ENCODE peak calls at places on chromosomes 16 and 17, in seven cellular contexts. One of them, this sample, is unnamed.

GRCh38 chr16:6967796-6968195 is 364.8 kb upstream of the RBFOX1 start:
- DNase-seq in fibroblast of pulmonary artery: no peak
- DNase-seq in activated CD4-positive, alpha-beta T cell treated with anti-CD3 and anti-CD28 coated beads for 24 hours: no peak
- DNase-seq in NCI-H1694 treated with DMSO at 0.1 percent for 48 hours: no peak
- DNase-seq in stimulated activated CD8-positive, alpha-beta memory T cell treated with anti-CD3 and anti-CD28 coated beads, Interleukin-7, amount 100 ng/mL, for 24 hours: no peak
- DNase-seq in activated T-cell treated with anti-CD3 and anti-CD28 coated beads for 24 hours: no peak
- DNase-seq in effector memory CD8-positive, alpha-beta T cell: no peak
- DNase-seq in this sample: no peak

GRCh38 chr17:75661531-75661930 is 5.4 kb downstream of the RECQL5 start:
- DNase-seq in stimulated activated CD8-positive, alpha-beta memory T cell treated with anti-CD3 and anti-CD28 coated beads, Interleukin-7, amount 100 ng/mL, for 24 hours: no peak
- DNase-seq in activated CD4-positive, alpha-beta T cell treated with anti-CD3 and anti-CD28 coated beads for 24 hours: no peak
- DNase-seq in fibroblast of pulmonary artery: no peak
- DNase-seq in NCI-H1694 treated with DMSO at 0.1 percent for 48 hours: no peak
- DNase-seq in activated T-cell treated with anti-CD3 and anti-CD28 coated beads for 24 hours: no peak
- DNase-seq in effector memory CD8-positive, alpha-beta T cell: no peak
- DNase-seq in this sample: no peak

GRCh38 chr16:84482951-84483881 is 21.2 kb downstream of the MEAK7 start:
- DNase-seq in activated T-cell treated with anti-CD3 and anti-CD28 coated beads for 24 hours: no peak
- DNase-seq in NCI-H1694 treated with DMSO at 0.1 percent for 48 hours: no peak
- DNase-seq in effector memory CD8-positive, alpha-beta T cell: no peak
- DNase-seq in stimulated activated CD8-positive, alpha-beta memory T cell treated with anti-CD3 and anti-CD28 coated beads, Interleukin-7, amount 100 ng/mL, for 24 hours: no peak
- DNase-seq in fibroblast of pulmonary artery: no peak
- DNase-seq in activated CD4-positive, alpha-beta T cell treated with anti-CD3 and anti-CD28 coated beads for 24 hours: no peak
- DNase-seq in this sample: no peak

GRCh38 chr17:7404737-7405412 is 978 bp upstream of the TMEM256 start:
- DNase-seq in activated CD4-positive, alpha-beta T cell treated with anti-CD3 and anti-CD28 coated beads for 24 hours: peak; percentile 46
- DNase-seq in NCI-H1694 treated with DMSO at 0.1 percent for 48 hours: no peak
- DNase-seq in stimulated activated CD8-positive, alpha-beta memory T cell treated with anti-CD3 and anti-CD28 coated beads, Interleukin-7, amount 100 ng/mL, for 24 hours: no peak
- DNase-seq in fibroblast of pulmonary artery: peak; percentile 20
- DNase-seq in effector memory CD8-positive, alpha-beta T cell: no peak
- DNase-seq in activated T-cell treated with anti-CD3 and anti-CD28 coated beads for 24 hours: no peak
- DNase-seq in this sample: no peak

GRCh38 chr17:38663125-38663751 is 11.5 kb downstream of the EPOP start:
- DNase-seq in NCI-H1694 treated with DMSO at 0.1 percent for 48 hours: peak; percentile 84
- DNase-seq in activated CD4-positive, alpha-beta T cell treated with anti-CD3 and anti-CD28 coated beads for 24 hours: no peak
- DNase-seq in effector memory CD8-positive, alpha-beta T cell: no peak
- DNase-seq in stimulated activated CD8-positive, alpha-beta memory T cell treated with anti-CD3 and anti-CD28 coated beads, Interleukin-7, amount 100 ng/mL, for 24 hours: no peak
- DNase-seq in fibroblast of pulmonary artery: peak; percentile 50
- DNase-seq in activated T-cell treated with anti-CD3 and anti-CD28 coated beads for 24 hours: peak; percentile 35
- DNase-seq in this sample: peak; percentile 63

GRCh38 chr16:81493755-81494433 is 49.3 kb downstream of the CMIP start:
- DNase-seq in NCI-H1694 treated with DMSO at 0.1 percent for 48 hours: no peak
- DNase-seq in fibroblast of pulmonary artery: peak; percentile 50
- DNase-seq in effector memory CD8-positive, alpha-beta T cell: no peak
- DNase-seq in activated T-cell treated with anti-CD3 and anti-CD28 coated beads for 24 hours: peak; percentile 23
- DNase-seq in stimulated activated CD8-positive, alpha-beta memory T cell treated with anti-CD3 and anti-CD28 coated beads, Interleukin-7, amount 100 ng/mL, for 24 hours: no peak
- DNase-seq in activated CD4-positive, alpha-beta T cell treated with anti-CD3 and anti-CD28 coated beads for 24 hours: peak; percentile 14
- DNase-seq in this sample: no peak

GRCh38 chr16:87190288-87191240 is 126.6 kb downstream of the C16orf95 start:
- DNase-seq in NCI-H1694 treated with DMSO at 0.1 percent for 48 hours: no peak
- DNase-seq in activated CD4-positive, alpha-beta T cell treated with anti-CD3 and anti-CD28 coated beads for 24 hours: no peak
- DNase-seq in stimulated activated CD8-positive, alpha-beta memory T cell treated with anti-CD3 and anti-CD28 coated beads, Interleukin-7, amount 100 ng/mL, for 24 hours: no peak
- DNase-seq in effector memory CD8-positive, alpha-beta T cell: no peak
- DNase-seq in fibroblast of pulmonary artery: no peak
- DNase-seq in activated T-cell treated with anti-CD3 and anti-CD28 coated beads for 24 hours: no peak
- DNase-seq in this sample: no peak

GRCh38 chr16:48165961-48166578 is 10.3 kb upstream of the ABCC12 start:
- DNase-seq in activated CD4-positive, alpha-beta T cell treated with anti-CD3 and anti-CD28 coated beads for 24 hours: no peak
- DNase-seq in stimulated activated CD8-positive, alpha-beta memory T cell treated with anti-CD3 and anti-CD28 coated beads, Interleukin-7, amount 100 ng/mL, for 24 hours: no peak
- DNase-seq in NCI-H1694 treated with DMSO at 0.1 percent for 48 hours: peak; percentile 35
- DNase-seq in fibroblast of pulmonary artery: no peak
- DNase-seq in activated T-cell treated with anti-CD3 and anti-CD28 coated beads for 24 hours: no peak
- DNase-seq in effector memory CD8-positive, alpha-beta T cell: no peak
- DNase-seq in this sample: no peak

GRCh38 chr16:67208525-67208896 is 9.6 kb downstream of the ELMO3 start:
- DNase-seq in activated T-cell treated with anti-CD3 and anti-CD28 coated beads for 24 hours: no peak
- DNase-seq in activated CD4-positive, alpha-beta T cell treated with anti-CD3 and anti-CD28 coated beads for 24 hours: no peak
- DNase-seq in effector memory CD8-positive, alpha-beta T cell: no peak
- DNase-seq in stimulated activated CD8-positive, alpha-beta memory T cell treated with anti-CD3 and anti-CD28 coated beads, Interleukin-7, amount 100 ng/mL, for 24 hours: no peak
- DNase-seq in fibroblast of pulmonary artery: no peak
- DNase-seq in NCI-H1694 treated with DMSO at 0.1 percent for 48 hours: no peak
- DNase-seq in this sample: no peak

GRCh38 chr16:71645450-71645849 is 19.5 kb downstream of the MARVELD3 start:
- DNase-seq in stimulated activated CD8-positive, alpha-beta memory T cell treated with anti-CD3 and anti-CD28 coated beads, Interleukin-7, amount 100 ng/mL, for 24 hours: no peak
- DNase-seq in NCI-H1694 treated with DMSO at 0.1 percent for 48 hours: peak; percentile 12
- DNase-seq in activated CD4-positive, alpha-beta T cell treated with anti-CD3 and anti-CD28 coated beads for 24 hours: no peak
- DNase-seq in effector memory CD8-positive, alpha-beta T cell: no peak
- DNase-seq in activated T-cell treated with anti-CD3 and anti-CD28 coated beads for 24 hours: no peak
- DNase-seq in fibroblast of pulmonary artery: peak; percentile 40
- DNase-seq in this sample: no peak

GRCh38 chr17:4357030-4357635 is 9.3 kb downstream of the UBE2G1 start:
- DNase-seq in effector memory CD8-positive, alpha-beta T cell: no peak
- DNase-seq in activated CD4-positive, alpha-beta T cell treated with anti-CD3 and anti-CD28 coated beads for 24 hours: no peak
- DNase-seq in fibroblast of pulmonary artery: no peak
- DNase-seq in stimulated activated CD8-positive, alpha-beta memory T cell treated with anti-CD3 and anti-CD28 coated beads, Interleukin-7, amount 100 ng/mL, for 24 hours: no peak
- DNase-seq in NCI-H1694 treated with DMSO at 0.1 percent for 48 hours: no peak
- DNase-seq in activated T-cell treated with anti-CD3 and anti-CD28 coated beads for 24 hours: no peak
- DNase-seq in this sample: no peak

GRCh38 chr17:82349287-82349701 is 9.8 kb upstream of the TEX19 start:
- DNase-seq in effector memory CD8-positive, alpha-beta T cell: no peak
- DNase-seq in activated T-cell treated with anti-CD3 and anti-CD28 coated beads for 24 hours: no peak
- DNase-seq in activated CD4-positive, alpha-beta T cell treated with anti-CD3 and anti-CD28 coated beads for 24 hours: no peak
- DNase-seq in NCI-H1694 treated with DMSO at 0.1 percent for 48 hours: no peak
- DNase-seq in fibroblast of pulmonary artery: peak; percentile 23
- DNase-seq in stimulated activated CD8-positive, alpha-beta memory T cell treated with anti-CD3 and anti-CD28 coated beads, Interleukin-7, amount 100 ng/mL, for 24 hours: no peak
- DNase-seq in this sample: no peak

GRCh38 chr17:50584116-50584515 is 23.6 kb downstream of the CACNA1G start:
- DNase-seq in stimulated activated CD8-positive, alpha-beta memory T cell treated with anti-CD3 and anti-CD28 coated beads, Interleukin-7, amount 100 ng/mL, for 24 hours: no peak
- DNase-seq in NCI-H1694 treated with DMSO at 0.1 percent for 48 hours: no peak
- DNase-seq in activated CD4-positive, alpha-beta T cell treated with anti-CD3 and anti-CD28 coated beads for 24 hours: no peak
- DNase-seq in activated T-cell treated with anti-CD3 and anti-CD28 coated beads for 24 hours: no peak
- DNase-seq in fibroblast of pulmonary artery: no peak
- DNase-seq in effector memory CD8-positive, alpha-beta T cell: no peak
- DNase-seq in this sample: no peak

GRCh38 chr17:18258356-18259038 is at the start of gene FLII:
- DNase-seq in effector memory CD8-positive, alpha-beta T cell: peak; percentile 41
- DNase-seq in activated T-cell treated with anti-CD3 and anti-CD28 coated beads for 24 hours: peak; percentile 48
- DNase-seq in fibroblast of pulmonary artery: peak; percentile 17
- DNase-seq in NCI-H1694 treated with DMSO at 0.1 percent for 48 hours: no peak
- DNase-seq in stimulated activated CD8-positive, alpha-beta memory T cell treated with anti-CD3 and anti-CD28 coated beads, Interleukin-7, amount 100 ng/mL, for 24 hours: no peak
- DNase-seq in activated CD4-positive, alpha-beta T cell treated with anti-CD3 and anti-CD28 coated beads for 24 hours: peak; percentile 44
- DNase-seq in this sample: peak; percentile 71

GRCh38 chr17:81427446-81428120 is 32.3 kb downstream of the BAHCC1 start:
- DNase-seq in effector memory CD8-positive, alpha-beta T cell: no peak
- DNase-seq in NCI-H1694 treated with DMSO at 0.1 percent for 48 hours: peak; percentile 70
- DNase-seq in activated T-cell treated with anti-CD3 and anti-CD28 coated beads for 24 hours: no peak
- DNase-seq in activated CD4-positive, alpha-beta T cell treated with anti-CD3 and anti-CD28 coated beads for 24 hours: no peak
- DNase-seq in stimulated activated CD8-positive, alpha-beta memory T cell treated with anti-CD3 and anti-CD28 coated beads, Interleukin-7, amount 100 ng/mL, for 24 hours: no peak
- DNase-seq in fibroblast of pulmonary artery: no peak
- DNase-seq in this sample: no peak

GRCh38 chr17:73586921-73587680 is 57.1 kb downstream of the SDK2 start:
- DNase-seq in effector memory CD8-positive, alpha-beta T cell: no peak
- DNase-seq in stimulated activated CD8-positive, alpha-beta memory T cell treated with anti-CD3 and anti-CD28 coated beads, Interleukin-7, amount 100 ng/mL, for 24 hours: no peak
- DNase-seq in activated CD4-positive, alpha-beta T cell treated with anti-CD3 and anti-CD28 coated beads for 24 hours: no peak
- DNase-seq in fibroblast of pulmonary artery: no peak
- DNase-seq in NCI-H1694 treated with DMSO at 0.1 percent for 48 hours: no peak
- DNase-seq in activated T-cell treated with anti-CD3 and anti-CD28 coated beads for 24 hours: no peak
- DNase-seq in this sample: no peak

GRCh38 chr16:31189412-31189778 is 9.5 kb downstream of the FUS start:
- DNase-seq in NCI-H1694 treated with DMSO at 0.1 percent for 48 hours: no peak
- DNase-seq in effector memory CD8-positive, alpha-beta T cell: no peak
- DNase-seq in activated T-cell treated with anti-CD3 and anti-CD28 coated beads for 24 hours: no peak
- DNase-seq in activated CD4-positive, alpha-beta T cell treated with anti-CD3 and anti-CD28 coated beads for 24 hours: no peak
- DNase-seq in fibroblast of pulmonary artery: no peak
- DNase-seq in stimulated activated CD8-positive, alpha-beta memory T cell treated with anti-CD3 and anti-CD28 coated beads, Interleukin-7, amount 100 ng/mL, for 24 hours: no peak
- DNase-seq in this sample: no peak

GRCh38 chr17:17994271-17994670 is 21.6 kb downstream of the DRC3 start:
- DNase-seq in stimulated activated CD8-positive, alpha-beta memory T cell treated with anti-CD3 and anti-CD28 coated beads, Interleukin-7, amount 100 ng/mL, for 24 hours: no peak
- DNase-seq in activated CD4-positive, alpha-beta T cell treated with anti-CD3 and anti-CD28 coated beads for 24 hours: no peak
- DNase-seq in activated T-cell treated with anti-CD3 and anti-CD28 coated beads for 24 hours: no peak
- DNase-seq in NCI-H1694 treated with DMSO at 0.1 percent for 48 hours: peak; percentile 80
- DNase-seq in effector memory CD8-positive, alpha-beta T cell: no peak
- DNase-seq in fibroblast of pulmonary artery: peak; percentile 33
- DNase-seq in this sample: no peak

GRCh38 chr16:48616571-48616970 is 6.6 kb upstream of the N4BP1 start:
- DNase-seq in activated CD4-positive, alpha-beta T cell treated with anti-CD3 and anti-CD28 coated beads for 24 hours: no peak
- DNase-seq in fibroblast of pulmonary artery: no peak
- DNase-seq in NCI-H1694 treated with DMSO at 0.1 percent for 48 hours: no peak
- DNase-seq in activated T-cell treated with anti-CD3 and anti-CD28 coated beads for 24 hours: no peak
- DNase-seq in effector memory CD8-positive, alpha-beta T cell: no peak
- DNase-seq in stimulated activated CD8-positive, alpha-beta memory T cell treated with anti-CD3 and anti-CD28 coated beads, Interleukin-7, amount 100 ng/mL, for 24 hours: no peak
- DNase-seq in this sample: no peak

This sample was measured in GM12891.